ENCODE peak calls at places on chromosomes 5 and 9, in six cellular contexts. S is GM12865, L is foreskin fibroblast, Z is AG09319, X is A549, B is type B pancreatic cell. Q is an unnamed sample.

GRCh38 chr9:35756743-35757526 is 2.9 kb upstream of the MSMP start:
- DNase-seq in S (peak; percentile 89), L (peak; percentile 59), Z (no peak), X (peak; percentile 64), B (no peak), Q (peak; percentile 62)

GRCh38 chr5:59142927-59143326 is 560.1 kb downstream of the RAB3C start:
- DNase-seq in S (no peak), L (no peak), Z (no peak), X (no peak), B (no peak), Q (no peak)

GRCh38 chr9:2765250-2765880 is 48.1 kb downstream of the KCNV2 start:
- DNase-seq in S (no peak), L (no peak), Z (no peak), X (no peak), B (no peak), Q (no peak)

GRCh38 chr5:2191972-2192371 is 309.2 kb upstream of the IRX4 start:
- DNase-seq in S (no peak), L (no peak), Z (no peak), X (no peak), B (no peak), Q (peak; percentile 4)

GRCh38 chr9:136571525-136571924 is 25.7 kb upstream of the NOTCH1 start:
- DNase-seq in S (no peak), L (no peak), Z (no peak), X (no peak), B (no peak), Q (no peak)

GRCh38 chr5:33794550-33795300 is 97.1 kb downstream of the ADAMTS12 start:
- DNase-seq in S (no peak), L (peak; percentile 81), Z (no peak), X (no peak), B (no peak), Q (no peak)

GRCh38 chr5:39869396-39869795 is 444.6 kb upstream of the DAB2 start:
- DNase-seq in S (no peak), L (no peak), Z (no peak), X (no peak), B (no peak), Q (no peak)

GRCh38 chr5:155943516-155944407 is 383.2 kb upstream of the SGCD start:
- DNase-seq in S (peak; percentile 62), L (peak; percentile 46), Z (peak; percentile 46), X (peak; percentile 27), B (no peak), Q (peak; percentile 39)

GRCh38 chr5:146731909-146732659 is 146.5 kb downstream of the PPP2R2B start:
- DNase-seq in S (no peak), L (peak; percentile 42), Z (no peak), X (peak; percentile 29), B (no peak), Q (no peak)

GRCh38 chr5:66459728-66460127 is 136.5 kb upstream of the MAST4 start:
- DNase-seq in S (no peak), L (no peak), Z (no peak), X (no peak), B (no peak), Q (no peak)
- TF ChIP-seq CTCF in S (no peak), L (no peak), Z (no peak), X (no peak), B (no peak), Q (no peak)

GRCh38 chr9:137621131-137621757 is 2.4 kb downstream of the EHMT1 start:
- DNase-seq in S (no peak), L (peak; percentile 58), Z (no peak), X (no peak), B (no peak), Q (no peak)
- TF ChIP-seq CTCF in S (peak; percentile 12), L (peak; percentile 26), Z (peak; percentile 20), X (no peak), B (peak; percentile 71), Q (peak; percentile 51)

GRCh38 chr5:176806137-176806536 is 4.2 kb upstream of the UNC5A start:
- DNase-seq in S (no peak), L (peak; percentile 56), Z (no peak), X (no peak), B (no peak), Q (no peak)

GRCh38 chr5:176810084-176810597 is at the start of gene UNC5A:
- DNase-seq in S (peak; percentile 63), L (peak; percentile 39), Z (no peak), X (no peak), B (no peak), Q (peak; percentile 62)

GRCh38 chr5:176812269-176813259 is 2.2 kb downstream of the UNC5A start:
- DNase-seq in S (no peak), L (peak; percentile 43), Z (no peak), X (peak; percentile 80), B (no peak), Q (peak; percentile 61)

GRCh38 chr5:176810687-176811501 is 535 bp downstream of the UNC5A start:
- DNase-seq in S (no peak), L (peak; percentile 42), Z (no peak), X (no peak), B (no peak), Q (no peak)

DNA sequence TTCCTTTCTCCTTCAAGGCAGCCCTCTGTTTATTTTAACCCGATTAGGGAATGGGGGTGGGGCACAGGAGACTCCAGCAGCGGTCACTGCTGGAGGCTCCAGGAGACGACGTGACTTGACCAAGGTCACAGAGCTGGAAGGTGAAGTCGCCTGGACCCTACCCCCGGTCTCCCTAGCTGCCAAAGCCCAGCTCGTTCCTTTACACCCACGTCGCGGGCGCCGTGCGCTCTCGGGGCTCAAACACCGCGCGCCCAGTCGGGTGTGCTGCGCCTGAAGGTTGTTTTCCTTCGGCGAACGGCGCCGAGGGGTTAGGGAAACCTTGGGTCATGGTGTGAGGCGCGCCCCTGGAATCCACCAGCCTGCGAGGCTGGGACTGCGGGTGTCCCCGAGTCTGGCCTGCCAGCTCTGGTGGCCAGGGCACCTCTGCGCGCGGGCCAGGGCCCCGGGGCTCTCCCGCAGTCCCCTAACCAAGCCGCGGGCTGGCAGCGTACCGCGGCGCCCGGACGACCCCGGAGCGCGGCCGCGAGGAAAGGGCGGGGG is 745 bp upstream of the UNC5A start:
- DNase-seq in S (no peak), L (no peak), Z (no peak), X (no peak), B (no peak), Q (no peak)
- TF ChIP-seq CTCF in S (no peak), L (no peak), Z (no peak), X (no peak), B (no peak), Q (no peak)

GRCh38 chr5:116404001-116404400 is 170.6 kb downstream of the SEMA6A start:
- DNase-seq in S (no peak), L (peak; percentile 20), Z (no peak), X (no peak), B (no peak), Q (no peak)
- TF ChIP-seq CTCF in S (no peak), L (no peak), Z (no peak), X (no peak), B (no peak), Q (no peak)

GRCh38 chr9:69888876-69889585 is 68.4 kb downstream of the CFAP95 start:
- DNase-seq in S (peak; percentile 9), L (no peak), Z (no peak), X (no peak), B (no peak), Q (no peak)

GRCh38 chr9:69895185-69895584 is 74.6 kb downstream of the CFAP95 start:
- DNase-seq in S (no peak), L (no peak), Z (no peak), X (no peak), B (no peak), Q (no peak)

GRCh38 chr9:69894720-69895119 is 74.1 kb downstream of the CFAP95 start:
- DNase-seq in S (no peak), L (peak; percentile 45), Z (no peak), X (no peak), B (no peak), Q (no peak)

GRCh38 chr9:69893057-69893456 is 72.4 kb downstream of the CFAP95 start:
- DNase-seq in S (no peak), L (no peak), Z (no peak), X (no peak), B (no peak), Q (no peak)

GRCh38 chr9:69891696-69892095 is 71.1 kb downstream of the CFAP95 start:
- DNase-seq in S (no peak), L (no peak), Z (no peak), X (no peak), B (no peak), Q (no peak)
- TF ChIP-seq CTCF in S (no peak), L (no peak), Z (no peak), X (no peak), B (no peak), Q (no peak)

DNA sequence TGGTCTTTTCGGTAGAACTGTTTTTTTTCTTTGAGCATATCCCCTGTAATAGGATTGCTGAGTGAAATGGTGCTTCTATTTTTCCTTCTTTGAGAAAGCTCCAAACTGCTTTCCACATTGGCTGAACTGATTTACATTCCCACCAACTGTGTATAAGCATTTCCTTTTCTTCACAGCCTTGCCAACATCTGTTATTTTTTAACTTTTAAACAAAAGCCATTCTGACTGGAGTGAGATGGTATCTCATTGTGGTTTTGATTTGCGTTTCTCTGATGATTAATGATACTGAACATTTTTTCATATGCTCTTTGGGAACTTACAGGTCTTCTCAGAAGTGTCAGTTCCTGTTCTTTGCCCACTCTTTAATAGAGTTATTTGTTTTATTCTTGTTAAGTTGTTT is 764.8 kb downstream of the MTRR start:
- DNase-seq in S (no peak), L (peak; percentile 76), Z (peak; percentile 45), X (no peak), B (no peak), Q (no peak)
- TF ChIP-seq CTCF in S (no peak), L (no peak), Z (no peak), X (no peak), B (no peak), Q (no peak)

GRCh38 chr9:130185494-130186005 is 13.3 kb downstream of the NCS1 start:
- DNase-seq in S (no peak), L (peak; percentile 60), Z (no peak), X (no peak), B (peak; percentile 67), Q (no peak)

GRCh38 chr9:130186051-130186450 is 13.8 kb downstream of the NCS1 start:
- DNase-seq in S (no peak), L (peak; percentile 49), Z (no peak), X (no peak), B (peak; percentile 67), Q (no peak)

GRCh38 chr9:130186839-130187522 is 14.8 kb downstream of the NCS1 start:
- DNase-seq in S (no peak), L (peak; percentile 74), Z (no peak), X (peak; percentile 97), B (peak; percentile 69), Q (no peak)

GRCh38 chr9:130183133-130183762 is 11.0 kb downstream of the NCS1 start:
- DNase-seq in S (no peak), L (peak; percentile 89), Z (no peak), X (peak; percentile 48), B (peak; percentile 72), Q (no peak)

GRCh38 chr9:130184983-130185382 is 12.8 kb downstream of the NCS1 start:
- DNase-seq in S (no peak), L (no peak), Z (no peak), X (no peak), B (peak; percentile 61), Q (no peak)
- TF ChIP-seq CTCF in S (no peak), L (no peak), Z (no peak), X (no peak), B (peak; percentile 22), Q (no peak)

GRCh38 chr5:175696139-175696854 is 38.4 kb downstream of the HRH2 start:
- DNase-seq in S (peak; percentile 56), L (no peak), Z (no peak), X (peak; percentile 29), B (no peak), Q (no peak)
- TF ChIP-seq CTCF in S (peak; percentile 56), L (no peak), Z (no peak), X (peak; percentile 50), B (peak; percentile 75), Q (peak; percentile 53)

GRCh38 chr9:92184041-92184564 is 68.9 kb upstream of the SPTLC1 start:
- DNase-seq in S (no peak), L (no peak), Z (no peak), X (no peak), B (no peak), Q (no peak)
- TF ChIP-seq CTCF in S (no peak), L (no peak), Z (no peak), X (no peak), B (no peak), Q (no peak)